ENCODE peak calls at places on chromosomes 12 and 14, in five cellular contexts. Q, Y, C, A and R are unnamed samples.

GRCh38 chr12:90335561-90335960 is 619.4 kb downstream of the CCER1 start:
- DNase-seq in C (no peak), A (no peak), Q (no peak), Y (no peak), R (no peak)

GRCh38 chr12:130161261-130162231 is 718 bp upstream of the FZD10 start:
- DNase-seq in A (no peak), C (peak), Y (peak), Q (peak), R (peak)

GRCh38 chr14:69715725-69716482 is 51.0 kb upstream of the SRSF5 start:
- DNase-seq in Y (no peak), Q (no peak), A (peak), C (no peak), R (no peak)

GRCh38 chr12:94979941-94980340 is 23.6 kb downstream of the NDUFA12 start:
- DNase-seq in C (no peak), Q (no peak), Y (no peak), A (no peak), R (no peak)

GRCh38 chr12:19850341-19851065 is 411.2 kb downstream of the AEBP2 start:
- DNase-seq in A (peak), C (no peak), Q (peak), Y (no peak), R (no peak)

GRCh38 chr12:46675736-46676135 is 150.1 kb downstream of the SLC38A4 start:
- DNase-seq in C (peak), A (peak), Y (no peak), Q (peak), R (peak)

GRCh38 chr12:5094550-5094949 is 50.9 kb downstream of the KCNA5 start:
- DNase-seq in Y (no peak), Q (peak), A (peak), C (no peak), R (peak)

GRCh38 chr12:94244165-94245133 is 96.1 kb downstream of the PLXNC1 start:
- DNase-seq in A (no peak), Y (no peak), Q (no peak), C (no peak), R (no peak)

GRCh38 chr12:93089805-93090569 is 160.9 kb upstream of the EEA1 start:
- DNase-seq in Q (no peak), A (peak), C (no peak), Y (no peak), R (no peak)

DNA sequence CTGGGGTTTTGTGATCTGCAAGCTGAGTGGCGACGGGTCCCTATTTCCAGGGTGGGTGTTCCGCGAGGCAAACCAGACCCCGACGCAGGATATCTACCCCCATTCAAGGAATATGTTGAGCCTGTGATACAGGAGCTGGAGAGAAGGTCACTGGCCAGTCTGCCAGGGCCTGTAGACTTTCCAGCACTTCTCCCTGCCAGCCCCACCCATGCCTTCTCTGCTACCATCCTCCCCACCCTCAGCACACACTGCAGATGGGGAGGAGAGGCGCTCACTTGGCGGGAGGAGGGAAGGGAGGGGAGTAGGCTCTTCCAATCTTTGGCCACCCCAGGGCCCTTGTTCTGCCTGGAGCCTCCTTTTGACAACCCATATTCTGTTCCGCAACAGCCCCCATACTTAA is 102.5 kb upstream of the MAP1LC3B2 start:
- DNase-seq in A (no peak), Y (no peak), C (no peak), Q (no peak), R (no peak)
- H3K4ac ChIP-seq in A (peak), Y (no peak), C (no peak), Q (no peak), R (no peak)

DNA sequence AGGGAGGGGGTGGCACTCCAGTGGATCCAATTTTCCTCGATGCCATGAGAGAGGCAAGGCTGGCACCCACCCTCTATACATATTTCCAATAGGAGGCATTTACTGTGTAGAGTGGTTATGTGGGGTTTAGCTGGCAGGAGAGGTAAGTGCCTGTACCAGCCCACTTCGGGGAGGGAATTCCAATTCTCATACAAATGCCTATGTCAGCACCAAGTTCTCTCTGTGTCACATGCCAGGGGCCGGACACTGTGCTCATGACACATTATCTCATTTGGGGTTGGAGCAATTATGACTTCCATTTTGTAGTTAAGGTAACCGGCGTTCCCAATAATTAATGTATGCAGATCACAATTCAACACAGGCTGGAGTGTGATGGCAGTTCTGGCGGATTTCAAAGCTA is 284.3 kb downstream of the KSR2 start:
- DNase-seq in Y (no peak), Q (no peak), A (no peak), C (no peak), R (no peak)
- H3K4ac ChIP-seq in Y (no peak), Q (no peak), A (no peak), C (no peak), R (no peak)

DNA sequence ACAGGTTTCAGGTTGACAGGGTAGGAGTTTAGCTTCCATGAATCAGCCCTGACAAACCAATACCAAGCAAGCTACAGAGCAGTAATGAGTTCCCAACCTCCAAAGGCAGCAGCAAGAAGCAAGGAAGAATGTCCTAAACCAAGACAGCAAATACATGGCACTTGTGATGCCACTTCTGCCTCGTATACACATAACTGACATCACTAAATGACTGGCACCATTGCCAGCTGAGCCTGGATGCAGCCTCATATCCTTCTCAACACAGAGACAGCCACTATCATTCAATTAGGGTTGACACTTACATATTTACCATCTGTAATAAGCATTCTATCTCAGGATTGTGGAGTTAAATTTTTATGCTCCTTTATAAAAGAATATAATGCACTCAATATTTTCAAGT is 35.0 kb upstream of the MDM1 start:
- DNase-seq in Y (no peak), C (no peak), A (no peak), Q (no peak), R (no peak)
- H3K4ac ChIP-seq in Y (no peak), C (no peak), A (no peak), Q (no peak), R (no peak)

GRCh38 chr12:12725086-12725955 is 8.2 kb downstream of the CDKN1B start:
- DNase-seq in Q (peak), Y (peak), C (peak), A (peak), R (peak)
- H3K4ac ChIP-seq in Q (peak), Y (no peak), C (peak), A (peak), R (peak)

DNA sequence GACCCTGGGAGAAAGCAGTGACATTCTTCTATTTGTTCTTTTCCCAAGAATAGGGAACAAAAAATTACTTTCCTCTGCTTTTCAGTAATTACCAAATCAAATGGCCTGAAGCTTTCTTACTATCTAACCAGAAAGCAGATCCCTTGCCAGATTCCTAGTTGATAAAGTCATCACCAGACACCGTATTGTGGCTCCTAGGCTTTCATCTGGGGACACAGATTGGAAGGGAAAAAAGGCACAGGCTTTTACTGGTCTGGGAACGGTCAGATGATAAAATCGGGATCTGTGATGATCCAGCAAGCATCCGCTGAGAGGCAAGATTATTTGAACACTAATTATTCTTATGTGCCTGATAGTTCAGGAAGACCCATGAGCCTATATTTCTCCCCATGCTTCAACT is 79.1 kb upstream of the BCL2L14 start:
- DNase-seq in Q (peak), C (no peak), A (no peak), Y (no peak), R (no peak)
- H3K4ac ChIP-seq in Q (no peak), C (no peak), A (no peak), Y (no peak), R (no peak)

GRCh38 chr12:2262449-2262848 is 209.7 kb downstream of the CACNA1C start:
- DNase-seq in A (no peak), Q (no peak), C (no peak), Y (no peak), R (peak)
- H3K4ac ChIP-seq in A (peak), Q (no peak), C (no peak), Y (no peak), R (no peak)

DNA sequence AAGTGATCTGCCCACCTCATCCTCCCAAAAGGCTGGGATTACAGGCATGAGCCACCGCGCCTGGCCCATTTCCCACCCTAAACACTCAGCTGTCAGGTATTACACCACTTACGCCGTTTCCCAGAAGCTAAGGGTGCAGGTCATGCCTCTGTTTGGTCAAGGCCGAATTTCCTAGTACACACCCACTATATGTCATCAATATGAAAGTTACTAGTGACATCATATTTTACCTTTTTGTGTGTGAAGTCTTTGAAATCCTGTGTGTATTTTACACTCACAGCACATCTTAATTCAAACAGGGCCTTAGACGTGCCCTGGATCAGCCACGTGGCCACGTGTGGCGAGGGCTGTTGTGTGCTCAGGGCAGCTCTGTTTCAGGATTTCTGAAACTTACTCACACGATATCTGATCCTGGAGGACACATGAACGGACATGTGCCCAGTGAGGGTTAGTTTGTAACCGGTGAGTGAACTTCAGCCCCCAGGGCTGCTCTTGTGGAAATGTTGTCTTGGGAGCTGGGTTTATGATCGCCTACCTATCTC is 51.8 kb downstream of the GLT1D1 start:
- DNase-seq in Y (no peak), C (no peak), Q (no peak), A (no peak), R (no peak)
- H3K4ac ChIP-seq in Y (no peak), C (no peak), Q (no peak), A (no peak), R (no peak)

GRCh38 chr12:53696285-53696654 is 20.4 kb upstream of the ATP5MC2 start:
- DNase-seq in Q (peak), C (peak), Y (peak), A (peak), R (peak)

GRCh38 chr12:53696655-53697321 is 20.9 kb upstream of the ATP5MC2 start:
- DNase-seq in Y (no peak), C (no peak), Q (no peak), A (no peak), R (no peak)

GRCh38 chr12:53698948-53699672 is 23.2 kb upstream of the ATP5MC2 start:
- DNase-seq in Q (no peak), Y (no peak), A (no peak), C (no peak), R (no peak)

GRCh38 chr12:53694746-53695145 is 18.9 kb upstream of the ATP5MC2 start:
- DNase-seq in C (no peak), Q (no peak), A (no peak), Y (peak), R (no peak)

GRCh38 chr12:53695148-53696138 is 19.6 kb upstream of the ATP5MC2 start:
- DNase-seq in C (peak), A (peak), Y (peak), Q (peak), R (peak)
- H3K4ac ChIP-seq in C (no peak), A (no peak), Y (no peak), Q (no peak), R (no peak)

DNA sequence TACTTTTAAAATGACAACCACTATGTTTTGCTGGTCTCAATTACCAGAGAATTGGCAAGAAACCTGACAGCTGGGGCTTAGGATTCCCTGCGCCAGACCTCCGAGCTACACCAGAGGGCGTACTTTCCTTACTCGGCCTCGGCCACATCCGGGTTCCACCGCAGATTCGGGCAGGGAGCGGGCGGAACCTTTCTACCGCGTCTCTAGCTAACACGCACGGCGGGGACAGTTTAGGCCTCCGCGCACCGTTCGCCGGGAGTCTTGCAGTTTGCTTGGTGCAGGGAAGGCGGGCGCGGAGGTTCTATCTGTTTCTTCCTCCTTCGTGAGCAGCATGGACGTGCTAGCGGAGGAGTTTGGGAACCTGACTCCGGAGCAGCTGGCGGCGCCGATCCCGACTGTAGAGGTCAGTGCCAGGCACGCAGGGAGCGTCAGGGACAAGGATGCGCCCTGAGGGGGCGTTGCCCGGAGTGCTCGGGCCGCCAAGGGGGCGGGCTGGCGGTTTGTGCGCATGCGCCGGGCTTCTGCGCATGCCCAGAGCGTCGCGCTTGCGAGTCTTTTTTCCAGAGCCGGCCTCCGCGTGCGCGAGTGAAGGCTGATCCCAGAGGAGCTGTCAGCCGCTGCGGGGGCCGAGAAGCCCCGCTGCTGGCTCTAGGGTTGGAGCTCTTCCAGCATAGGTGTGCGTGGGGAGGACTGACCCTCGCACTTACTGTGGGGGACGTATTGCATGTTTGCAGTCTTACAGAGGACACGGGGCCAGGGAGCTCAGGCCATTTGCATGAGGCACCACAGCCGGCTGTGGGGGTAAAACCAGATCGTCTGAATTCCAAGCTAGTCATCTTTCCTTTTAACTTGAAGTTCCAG is at the start of gene POLR3B:
- DNase-seq in Y (peak), Q (peak), A (peak), C (peak), R (peak)
- H3K4ac ChIP-seq in Y (no peak), Q (peak), A (peak), C (no peak), R (peak)

GRCh38 chr14:74988993-74989392 is 13.7 kb upstream of the EIF2B2 start:
- DNase-seq in C (no peak), A (no peak), Y (no peak), Q (peak), R (no peak)
- H3K4ac ChIP-seq in C (no peak), A (no peak), Y (no peak), Q (no peak), R (no peak)